ENCODE peak calls at places on chromosomes 11 and 22, in nine cellular contexts. M, E, D, Z, C, W, Q, P and J are unnamed samples.

GRCh38 chr22:35023692-35024363 is 42.1 kb upstream of the ISX start:
- DNase-seq in M (peak), E (peak), D (peak), Z (peak), C (no peak), W (peak), Q (peak), P (peak), J (peak)

GRCh38 chr22:50035976-50036375 is 22.1 kb downstream of the TTLL8 start:
- DNase-seq in M (no peak), E (no peak), D (no peak), Z (no peak), C (no peak), W (no peak), Q (no peak), P (no peak), J (no peak)

GRCh38 chr11:34281256-34281655 is 76.6 kb downstream of the ABTB2 start:
- DNase-seq in M (no peak), E (no peak), D (no peak), Z (peak), C (no peak), W (no peak), Q (no peak), P (no peak), J (no peak)

GRCh38 chr11:1693327-1694063 is 3.5 kb upstream of the KRTAP5-6 start:
- DNase-seq in M (peak), E (peak), D (peak), Z (peak), C (no peak), W (peak), Q (peak), P (peak), J (peak)

GRCh38 chr11:47915407-47916137 is 64.8 kb upstream of the PTPRJ start:
- DNase-seq in M (no peak), E (no peak), D (no peak), Z (no peak), C (no peak), W (no peak), Q (no peak), P (no peak), J (no peak)

GRCh38 chr11:126477526-126478275 is 122.2 kb downstream of the ST3GAL4 start:
- DNase-seq in M (no peak), E (no peak), D (no peak), Z (no peak), C (no peak), W (no peak), Q (no peak), P (no peak), J (no peak)

GRCh38 chr11:31325162-31325561 is 44.4 kb downstream of the DCDC1 start:
- DNase-seq in M (peak), E (peak), D (no peak), Z (peak), C (peak), W (peak), Q (peak), P (no peak), J (no peak)

GRCh38 chr22:38120359-38121110 is 10.1 kb upstream of the BAIAP2L2 start:
- DNase-seq in M (peak), E (no peak), D (no peak), Z (no peak), C (no peak), W (no peak), Q (no peak), P (no peak), J (no peak)

GRCh38 chr11:119709638-119710346 is 19.2 kb downstream of the NECTIN1 start:
- DNase-seq in M (no peak), E (peak), D (peak), Z (peak), C (peak), W (no peak), Q (no peak), P (no peak), J (peak)

GRCh38 chr11:9639985-9640384 is 23.9 kb upstream of the SWAP70 start:
- DNase-seq in M (no peak), E (no peak), D (no peak), Z (no peak), C (no peak), W (no peak), Q (peak), P (no peak), J (no peak)

GRCh38 chr11:125091247-125091876 is 20.1 kb downstream of the TMEM218 start:
- DNase-seq in M (peak), E (peak), D (peak), Z (peak), C (peak), W (peak), Q (peak), P (peak), J (peak)

GRCh38 chr11:87463486-87464102 is 425.9 kb downstream of the TMEM135 start:
- DNase-seq in M (peak), E (peak), D (peak), Z (no peak), C (no peak), W (peak), Q (no peak), P (no peak), J (no peak)

GRCh38 chr22:20001082-20001638 is 15.5 kb downstream of the ARVCF start:
- DNase-seq in M (no peak), E (no peak), D (no peak), Z (no peak), C (no peak), W (no peak), Q (no peak), P (no peak), J (no peak)

GRCh38 chr11:12692238-12693074 is 18.2 kb downstream of the TEAD1 start:
- DNase-seq in M (peak), E (peak), D (peak), Z (peak), C (peak), W (peak), Q (peak), P (peak), J (peak)
- H3K4me3 ChIP-seq in M (no peak), E (peak), D (no peak), Z (peak), C (no peak), W (peak), Q (no peak), P (no peak), J (peak)

GRCh38 chr11:12577746-12578644 is 96.2 kb upstream of the TEAD1 start:
- DNase-seq in M (no peak), E (no peak), D (no peak), Z (no peak), C (no peak), W (peak), Q (no peak), P (no peak), J (no peak)
- TF ChIP-seq CTCF in M (peak), E (no peak), D (no peak), Z (no peak), C (no peak), W (no peak), Q (no peak), P (no peak), J (no peak)

GRCh38 chr11:116499396-116500001 is 273.3 kb downstream of the BUD13 start:
- DNase-seq in M (peak), E (peak), D (peak), Z (peak), C (no peak), W (peak), Q (peak), P (peak), J (peak)

GRCh38 chr11:116501728-116502127 is 271.1 kb downstream of the BUD13 start:
- DNase-seq in M (no peak), E (no peak), D (no peak), Z (no peak), C (no peak), W (no peak), Q (no peak), P (no peak), J (no peak)

GRCh38 chr11:116500002-116500832 is 272.6 kb downstream of the BUD13 start:
- DNase-seq in M (no peak), E (no peak), D (no peak), Z (no peak), C (no peak), W (no peak), Q (no peak), P (no peak), J (no peak)

GRCh38 chr11:116502641-116503061 is 270.1 kb downstream of the BUD13 start:
- DNase-seq in M (no peak), E (no peak), D (no peak), Z (no peak), C (no peak), W (no peak), Q (no peak), P (no peak), J (peak)

GRCh38 chr11:116500833-116501622 is 271.8 kb downstream of the BUD13 start:
- DNase-seq in M (no peak), E (no peak), D (no peak), Z (no peak), C (no peak), W (no peak), Q (no peak), P (no peak), J (no peak)
- H3K4me3 ChIP-seq in M (no peak), E (no peak), D (no peak), Z (no peak), C (no peak), W (no peak), Q (no peak), P (no peak), J (peak)

DNA sequence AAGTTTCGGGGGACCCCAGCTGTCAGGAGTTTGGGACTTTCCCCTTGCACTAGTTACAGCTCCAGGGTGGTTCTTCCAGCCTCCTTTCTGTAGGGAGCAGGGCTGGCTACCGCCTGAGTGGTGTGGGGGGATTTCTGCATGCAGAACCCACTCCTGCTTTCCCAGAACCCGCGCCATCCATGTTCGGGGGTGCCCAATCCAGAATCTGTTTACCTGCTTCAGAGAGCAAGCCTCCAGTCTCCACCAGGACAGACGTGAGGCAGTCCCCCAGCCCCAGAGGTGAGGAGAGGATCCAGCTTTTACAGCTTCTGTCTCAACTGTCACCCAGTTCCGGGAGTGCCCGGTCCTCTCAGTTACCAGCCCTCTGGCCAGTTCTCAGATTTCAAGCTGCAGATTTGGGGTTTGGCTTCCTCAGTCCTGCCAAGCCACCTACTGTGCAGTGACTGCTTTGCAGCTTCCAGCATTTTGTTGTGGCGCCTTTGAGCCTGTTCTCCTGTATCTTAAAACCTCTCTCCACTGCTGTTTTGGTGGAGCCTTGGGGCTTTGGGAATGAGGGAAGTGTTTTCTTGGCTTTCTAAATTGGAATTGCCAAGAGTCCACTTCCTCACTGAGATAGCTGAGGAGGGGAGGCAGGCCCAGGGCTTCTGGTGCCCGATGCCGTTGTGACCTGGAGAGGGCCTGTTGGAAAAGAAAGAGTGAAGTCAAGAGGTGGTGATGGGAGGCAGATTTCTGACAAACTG is 513.2 kb downstream of the TBC1D22A start:
- DNase-seq in M (no peak), E (no peak), D (no peak), Z (peak), C (no peak), W (peak), Q (no peak), P (peak), J (no peak)
- TF ChIP-seq CTCF in M (no peak), E (no peak), D (no peak), Z (no peak), C (peak), W (peak), Q (no peak), P (peak), J (no peak)

GRCh38 chr11:130148927-130149326 is 10.7 kb upstream of the ST14 start:
- DNase-seq in M (no peak), E (no peak), D (no peak), Z (no peak), C (no peak), W (no peak), Q (no peak), P (no peak), J (no peak)

GRCh38 chr11:130145328-130145812 is 14.2 kb upstream of the ST14 start:
- DNase-seq in M (no peak), E (no peak), D (peak), Z (no peak), C (no peak), W (peak), Q (peak), P (no peak), J (no peak)

GRCh38 chr11:130144721-130145327 is 14.8 kb upstream of the ST14 start:
- DNase-seq in M (no peak), E (no peak), D (peak), Z (no peak), C (no peak), W (no peak), Q (no peak), P (no peak), J (no peak)

GRCh38 chr11:130145975-130146776 is 13.4 kb upstream of the ST14 start:
- DNase-seq in M (peak), E (no peak), D (peak), Z (no peak), C (peak), W (peak), Q (peak), P (peak), J (no peak)

DNA sequence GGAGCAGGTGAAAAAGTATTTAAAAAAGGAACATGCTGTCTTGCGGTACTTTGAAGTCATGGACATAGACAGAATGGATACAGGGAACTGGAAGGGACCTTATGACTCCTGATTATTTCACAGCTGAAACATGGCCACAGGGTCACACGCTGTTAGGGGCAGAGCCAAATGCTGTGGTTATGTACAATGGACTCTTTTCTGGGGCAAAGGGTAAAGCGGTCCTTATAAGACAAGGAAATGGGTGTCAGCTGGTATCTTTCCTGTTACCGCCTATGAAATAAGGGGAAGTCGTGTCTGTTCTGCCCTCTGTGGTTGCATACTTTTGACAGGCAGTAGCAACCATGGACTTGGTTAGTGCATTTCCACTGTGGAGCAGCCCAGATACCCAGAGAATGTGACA is 12.8 kb upstream of the ST14 start:
- DNase-seq in M (no peak), E (peak), D (no peak), Z (no peak), C (no peak), W (peak), Q (peak), P (no peak), J (no peak)
- H3K4me3 ChIP-seq in M (no peak), E (no peak), D (no peak), Z (no peak), C (no peak), W (no peak), Q (no peak), P (no peak), J (no peak)

GRCh38 chr11:69702769-69703510 is 882 bp downstream of the FGF19 start:
- DNase-seq in M (no peak), E (no peak), D (no peak), Z (no peak), C (no peak), W (no peak), Q (no peak), P (no peak), J (no peak)

GRCh38 chr11:69705901-69706787 is 2.3 kb upstream of the FGF19 start:
- DNase-seq in M (no peak), E (no peak), D (no peak), Z (no peak), C (no peak), W (no peak), Q (no peak), P (no peak), J (no peak)

GRCh38 chr11:69703711-69704507 is at the start of gene FGF19:
- DNase-seq in M (no peak), E (no peak), D (peak), Z (no peak), C (no peak), W (peak), Q (no peak), P (no peak), J (no peak)

GRCh38 chr11:69705246-69705856 is 1.5 kb upstream of the FGF19 start:
- DNase-seq in M (no peak), E (no peak), D (no peak), Z (no peak), C (no peak), W (no peak), Q (no peak), P (no peak), J (no peak)

DNA sequence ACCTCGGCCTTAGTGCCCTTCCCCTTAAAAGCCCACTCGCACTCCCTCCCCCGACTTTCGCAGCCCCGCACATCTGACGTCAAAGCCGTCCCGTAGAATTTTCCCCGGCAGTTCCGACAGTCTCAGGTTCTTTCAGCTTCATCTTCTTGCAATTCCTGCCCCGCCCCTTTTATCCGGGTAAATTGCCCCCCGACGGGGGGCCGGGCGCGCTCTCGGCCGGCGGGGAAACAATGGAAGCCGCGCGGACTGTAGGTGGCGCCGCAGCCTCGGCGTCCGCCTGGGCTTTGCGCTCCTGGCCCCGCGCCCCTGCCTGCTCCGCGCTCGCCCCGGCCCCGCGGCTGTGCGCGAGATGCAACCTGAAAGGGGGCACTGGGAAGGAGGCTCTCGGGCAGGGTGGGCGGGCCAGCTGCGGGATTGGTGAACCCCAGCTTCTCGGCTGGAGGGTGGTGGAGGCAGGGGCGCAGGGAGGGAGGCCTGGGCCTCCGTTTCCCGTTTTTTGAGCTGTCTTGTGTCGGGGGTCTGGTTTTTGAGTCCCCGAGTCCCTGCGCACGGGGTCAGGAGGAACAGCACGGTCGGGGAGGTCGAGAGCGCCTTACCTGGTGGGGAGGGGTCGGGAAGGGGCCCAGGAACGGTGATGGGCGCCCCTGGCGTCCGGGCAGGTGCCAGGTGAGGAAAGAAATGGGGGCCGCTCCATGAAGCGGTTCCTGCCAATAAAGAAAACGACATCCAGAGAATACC is 855 bp upstream of the FGF19 start:
- DNase-seq in M (no peak), E (no peak), D (peak), Z (no peak), C (no peak), W (peak), Q (no peak), P (no peak), J (no peak)
- TF ChIP-seq CTCF in M (peak), E (peak), D (peak), Z (peak), C (peak), W (peak), Q (peak), P (peak), J (peak)

GRCh38 chr22:23837496-23837859 is 1.3 kb downstream of the DERL3 start:
- DNase-seq in M (no peak), E (no peak), D (no peak), Z (no peak), C (no peak), W (no peak), Q (no peak), P (no peak), J (no peak)
- H3K4me3 ChIP-seq in M (no peak), E (no peak), D (no peak), Z (no peak), C (no peak), W (no peak), Q (no peak), P (no peak), J (no peak)

DNA sequence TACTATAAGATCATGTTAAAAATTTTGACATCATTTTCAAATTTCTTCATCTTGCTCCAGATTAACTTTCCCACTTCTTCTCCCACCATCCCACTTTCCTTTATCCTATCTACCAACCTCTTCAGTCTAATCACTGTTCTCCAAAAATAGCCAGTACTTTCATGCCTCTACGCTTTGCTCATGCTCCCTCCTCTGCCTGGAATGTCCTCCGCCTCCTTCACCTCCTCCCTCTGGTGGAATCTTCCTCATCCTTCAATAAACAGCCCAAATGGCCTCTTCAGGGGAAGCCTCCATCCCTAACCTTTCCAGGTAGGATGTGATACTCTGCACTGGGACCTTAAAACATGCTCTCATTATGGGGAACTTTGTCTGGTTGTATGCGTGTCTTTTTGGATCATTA is 7.8 kb upstream of the CSRP3 start:
- DNase-seq in M (no peak), E (no peak), D (no peak), Z (peak), C (no peak), W (no peak), Q (no peak), P (no peak), J (no peak)
- TF ChIP-seq CTCF in M (no peak), E (no peak), D (no peak), Z (no peak), C (no peak), W (no peak), Q (no peak), P (no peak), J (no peak)